ENCODE peak calls at places on chromosomes 3 and 15, in seven cellular contexts. X is A673; O is CD8-positive, alpha-beta T cell; S is PC-9; M is transverse colon; J is dorsolateral prefrontal cortex; L is Peyer's patch. K is an unnamed sample.
A peak's percentile ranks its signal among the peaks of the same experiment; 100 is the strongest.

GRCh38 chr3:67710396-67710795 is 56.0 kb upstream of the SUCLG2 start:
- DNase-seq in M (no peak), L (no peak), O (no peak), J (no peak), X (no peak), S (no peak), K (no peak)

GRCh38 chr3:43995929-43996378 is 245.7 kb upstream of the TOPAZ1 start:
- DNase-seq in M (no peak), S (peak; percentile 46), J (no peak), O (no peak), X (no peak), L (no peak), K (no peak)

GRCh38 chr3:32310336-32310735 is 71.9 kb downstream of the CMTM8 start:
- DNase-seq in J (no peak), L (no peak), S (no peak), O (no peak), X (no peak), M (no peak), K (no peak)

GRCh38 chr3:144502398-144502797 is 530.8 kb downstream of the DIPK2A start:
- DNase-seq in J (no peak), X (peak; percentile 7), S (no peak), L (no peak), O (no peak), M (no peak), K (no peak)

GRCh38 chr15:75544273-75544862 is 34.7 kb downstream of the PTPN9 start:
- DNase-seq in S (no peak), O (no peak), X (no peak), L (no peak), M (no peak), J (no peak), K (no peak)

GRCh38 chr15:100794008-100794407 is 85.6 kb upstream of the ALDH1A3 start:
- DNase-seq in O (no peak), J (no peak), S (no peak), L (no peak), X (no peak), M (no peak), K (no peak)

GRCh38 chr3:188170461-188171459 is 16.8 kb downstream of the LPP start:
- DNase-seq in S (peak; percentile 87), X (no peak), J (no peak), O (no peak), L (no peak), M (no peak), K (no peak)

GRCh38 chr3:172138031-172138538 is 98.7 kb downstream of the FNDC3B start:
- DNase-seq in O (no peak), J (no peak), L (no peak), M (no peak), S (peak; percentile 61), X (no peak), K (no peak)

GRCh38 chr3:174397848-174398247 is 461.3 kb upstream of the NAALADL2 start:
- DNase-seq in L (no peak), J (no peak), S (peak; percentile 51), X (peak; percentile 30), M (no peak), O (no peak), K (no peak)

GRCh38 chr3:184352897-184353545 is 8.4 kb downstream of the CLCN2 start:
- DNase-seq in L (no peak), O (no peak), S (no peak), M (no peak), J (no peak), X (no peak), K (no peak)

GRCh38 chr3:194103475-194103874 is 32.5 kb upstream of the HES1 start:
- DNase-seq in O (peak; percentile 11), S (no peak), M (no peak), L (no peak), J (no peak), X (no peak), K (no peak)

GRCh38 chr3:13019243-13019701 is 54.0 kb downstream of the IQSEC1 start:
- DNase-seq in L (peak; percentile 53), J (peak; percentile 42), O (no peak), X (no peak), S (no peak), M (no peak), K (no peak)

GRCh38 chr3:172939651-172940293 is 189.2 kb downstream of the ECT2 start:
- DNase-seq in M (no peak), J (no peak), X (peak; percentile 60), S (no peak), O (no peak), L (no peak), K (no peak)

GRCh38 chr15:98057453-98057852 is 97.0 kb downstream of the ARRDC4 start:
- DNase-seq in S (no peak), X (no peak), L (no peak), M (no peak), O (no peak), J (no peak), K (no peak)

DNA sequence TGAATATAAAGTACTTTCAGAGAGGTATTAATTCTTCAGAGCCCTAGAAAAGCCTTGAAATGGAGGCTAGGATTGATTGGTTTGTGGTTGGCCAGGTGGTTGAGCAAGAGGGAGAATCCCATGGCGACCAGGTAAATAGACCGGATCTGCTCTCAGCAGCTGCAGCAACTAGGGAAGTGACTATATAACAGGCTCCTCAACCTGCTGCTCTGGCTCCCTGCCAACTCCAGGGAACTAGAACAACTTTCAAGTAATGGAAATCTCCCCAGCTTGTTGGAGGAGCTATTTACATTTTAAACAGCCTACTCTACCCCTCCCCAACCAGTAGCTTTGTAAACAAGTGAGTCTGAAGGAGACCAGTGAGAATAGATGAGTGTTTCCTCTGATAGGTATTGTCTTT is 121.8 kb upstream of the CADM2 start:
- DNase-seq in L (no peak), S (peak; percentile 41), O (no peak), X (peak; percentile 3), M (no peak), J (no peak), K (no peak)
- TF ChIP-seq CTCF in L (no peak), S (no peak), O (no peak), X (no peak), M (no peak), J (no peak), K (no peak)

GRCh38 chr3:138938056-138938876 is 8.7 kb downstream of the FOXL2 start:
- DNase-seq in L (no peak), S (no peak), J (no peak), M (no peak), X (no peak), O (no peak), K (no peak)
- H3K27me3 ChIP-seq in L (no peaks in the 10 kb centered on the region), S (no peaks in the 10 kb centered on the region), J (peaks cover 62% of the 10 kb centered on the region), M (peaks cover 95% of the 10 kb centered on the region), X (peaks cover 80% of the 10 kb centered on the region), O (peaks cover 43% of the 10 kb centered on the region), K (no peaks in the 10 kb centered on the region)

GRCh38 chr3:74351213-74351612 is 263.2 kb downstream of the CNTN3 start:
- DNase-seq in M (no peak), X (no peak), L (no peak), S (no peak), J (no peak), O (no peak), K (no peak)

GRCh38 chr3:74349035-74349434 is 265.4 kb downstream of the CNTN3 start:
- DNase-seq in J (no peak), O (no peak), S (no peak), M (no peak), L (no peak), X (no peak), K (no peak)

GRCh38 chr3:74352166-74352565 is 262.3 kb downstream of the CNTN3 start:
- DNase-seq in S (no peak), X (no peak), M (no peak), O (no peak), J (no peak), L (no peak), K (no peak)

GRCh38 chr3:74348421-74348820 is 266.0 kb downstream of the CNTN3 start:
- DNase-seq in X (no peak), M (no peak), J (no peak), L (no peak), S (no peak), O (no peak), K (no peak)

DNA sequence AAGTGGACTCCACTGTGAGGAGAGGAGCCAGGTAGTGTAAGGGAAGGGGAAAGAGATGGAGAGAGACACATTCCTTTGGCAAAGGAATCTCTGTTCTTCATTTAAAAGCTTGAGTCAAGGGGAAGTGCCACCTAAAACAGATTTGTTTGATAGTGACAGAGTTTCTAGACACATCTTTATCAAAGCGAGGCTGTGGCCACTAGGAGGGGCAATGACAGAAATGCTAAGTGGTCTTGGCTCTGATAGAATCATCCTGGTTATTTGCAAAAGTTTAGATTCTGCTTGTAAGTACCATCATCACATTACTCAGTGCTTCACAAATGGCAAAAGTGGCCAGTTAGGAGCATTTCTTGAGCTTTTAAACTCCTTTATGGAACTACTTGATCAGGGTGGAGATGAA is 261.4 kb downstream of the CNTN3 start:
- DNase-seq in S (no peak), L (no peak), M (no peak), O (no peak), J (no peak), X (no peak), K (no peak)
- TF ChIP-seq CTCF in S (no peak), L (no peak), M (no peak), O (no peak), J (no peak), X (peak; percentile 27), K (peak; percentile 35)

GRCh38 chr15:63506537-63507035 is 2.2 kb downstream of the USP3 start:
- DNase-seq in J (no peak), X (peak; percentile 67), M (no peak), O (no peak), L (no peak), S (no peak), K (no peak)

GRCh38 chr15:63504247-63504978 is at the start of gene USP3:
- DNase-seq in S (peak; percentile 75), X (peak; percentile 97), M (peak; percentile 97), J (peak; percentile 90), O (peak; percentile 95), L (peak; percentile 98), K (peak; percentile 93)

GRCh38 chr15:63505842-63506222 is 1.4 kb downstream of the USP3 start:
- DNase-seq in S (no peak), O (no peak), J (no peak), L (no peak), X (no peak), M (no peak), K (no peak)

GRCh38 chr15:63503739-63504246 is 600 bp upstream of the USP3 start:
- DNase-seq in J (peak; percentile 48), X (peak; percentile 62), O (peak; percentile 77), M (peak; percentile 77), L (no peak), S (peak; percentile 54), K (peak; percentile 61)

DNA sequence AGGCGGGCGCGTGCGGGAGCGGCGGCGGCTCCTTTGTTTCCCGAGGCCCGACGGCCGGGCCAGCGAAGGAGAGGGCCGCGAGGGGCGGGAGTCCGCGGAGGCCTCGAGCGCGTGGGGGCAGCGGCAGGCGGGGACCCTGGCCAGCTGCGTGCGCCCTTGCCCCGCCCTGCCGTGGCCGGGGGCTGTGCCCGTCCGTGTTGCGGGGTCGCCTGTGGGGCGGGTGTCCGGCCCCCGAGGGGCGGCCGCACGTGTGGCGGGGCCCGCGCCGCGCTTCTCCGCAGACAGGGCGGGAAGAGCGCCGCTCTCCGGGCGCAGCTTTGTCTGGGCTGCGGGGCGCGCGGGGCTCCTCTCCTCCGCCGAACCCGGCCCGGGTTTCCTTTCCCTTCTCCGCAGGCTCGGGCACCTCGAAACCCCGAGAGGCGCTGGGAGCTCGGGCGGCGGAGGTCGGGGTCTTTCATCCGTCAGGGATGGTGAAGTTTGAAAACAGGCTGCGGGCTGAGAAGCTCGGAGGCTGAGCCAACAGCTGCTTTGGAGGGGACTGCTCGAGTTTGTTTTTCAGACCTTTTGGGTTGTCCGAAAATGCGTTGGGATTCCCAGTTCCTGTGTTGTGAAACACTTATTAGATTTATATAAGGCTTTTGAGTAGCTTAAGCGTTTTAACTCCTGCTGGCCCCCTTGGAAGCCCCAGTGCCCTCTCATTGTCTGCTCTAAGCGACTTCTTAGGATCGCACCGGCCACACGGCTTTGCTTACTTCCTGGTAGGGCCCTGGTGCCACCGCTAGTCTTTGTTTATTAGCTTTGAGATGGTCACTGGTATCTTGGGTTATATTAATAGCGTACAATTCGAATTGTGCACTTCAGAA is 817 bp downstream of the USP3 start:
- DNase-seq in X (peak; percentile 63), S (peak; percentile 48), L (peak; percentile 76), M (peak; percentile 80), J (peak; percentile 54), O (no peak), K (peak; percentile 62)
- H3K27me3 ChIP-seq in X (no peaks in the 10 kb centered on the region), S (no peaks in the 10 kb centered on the region), L (no peaks in the 10 kb centered on the region), M (no peaks in the 10 kb centered on the region), J (no peaks in the 10 kb centered on the region), O (no peaks in the 10 kb centered on the region), K (no peaks in the 10 kb centered on the region)